ENCODE peak calls at places on chromosomes 11 and 22, in eight cellular contexts. M is astrocyte, K is HCT116, V is DND-41, R is PC-3, I is neural progenitor cell, Z is IMR-90, T is GM23248. A is an unnamed sample.

GRCh38 chr11:8374716-8375115 is 111.0 kb upstream of the LMO1 start:
- DNase-seq in M (no peak), K (no peak), V (no peak), R (no peak), I (no peak), Z (no peak), T (no peak), A (no peak)

GRCh38 chr11:72239849-72240460 is 4.0 kb downstream of the PHOX2A start:
- DNase-seq in M (no peak), K (no peak), V (no peak), R (peak), I (peak), Z (no peak), T (peak), A (no peak)

GRCh38 chr22:49934891-49935557 is 16.6 kb downstream of the CRELD2 start:
- DNase-seq in M (no peak), K (no peak), V (peak), R (no peak), I (peak), Z (peak), T (peak), A (peak)

GRCh38 chr11:94400839-94401772 is at the start of gene GPR83:
- DNase-seq in M (peak), K (no peak), V (no peak), R (no peak), I (peak), Z (peak), T (peak), A (no peak)

GRCh38 chr11:123300874-123301695 is 106.0 kb upstream of the CLMP start:
- DNase-seq in M (peak), K (peak), V (no peak), R (peak), I (no peak), Z (peak), T (peak), A (no peak)

GRCh38 chr11:116180806-116181600 is 591.8 kb downstream of the BUD13 start:
- DNase-seq in M (no peak), K (no peak), V (no peak), R (no peak), I (no peak), Z (no peak), T (no peak), A (no peak)

GRCh38 chr11:18046116-18046777 is at the start of gene TPH1:
- DNase-seq in M (peak), K (no peak), V (no peak), R (no peak), I (peak), Z (peak), T (peak), A (no peak)

GRCh38 chr22:24563246-24563645 is 7.4 kb downstream of the SNRPD3 start:
- DNase-seq in M (no peak), K (no peak), V (no peak), R (no peak), I (no peak), Z (no peak), T (no peak), A (no peak)

GRCh38 chr11:105032495-105032894 is 2.4 kb downstream of the CASP1 start:
- DNase-seq in M (no peak), K (no peak), V (no peak), R (no peak), I (no peak), Z (no peak), T (no peak), A (no peak)

GRCh38 chr11:28837599-28837998 is 729.4 kb downstream of the METTL15 start:
- DNase-seq in M (no peak), K (no peak), V (no peak), R (no peak), I (no peak), Z (no peak), T (no peak), A (no peak)

GRCh38 chr11:48005133-48005532 is 24.8 kb downstream of the PTPRJ start:
- DNase-seq in M (no peak), K (no peak), V (no peak), R (no peak), I (no peak), Z (no peak), T (peak), A (no peak)

GRCh38 chr22:48702573-48703264 is 1125.0 kb downstream of the BRD1 start:
- DNase-seq in M (no peak), K (no peak), V (no peak), R (no peak), I (peak), Z (no peak), T (no peak), A (no peak)

GRCh38 chr11:35223429-35223828 is 84.5 kb downstream of the CD44 start:
- DNase-seq in M (peak), K (no peak), V (no peak), R (no peak), I (peak), Z (peak), T (peak), A (no peak)

GRCh38 chr11:32426819-32427615 is 8.3 kb downstream of the WT1 start:
- DNase-seq in M (no peak), K (no peak), V (no peak), R (no peak), I (peak), Z (no peak), T (no peak), A (no peak)

GRCh38 chr11:43925932-43926505 is 16.4 kb upstream of the C11orf96 start:
- DNase-seq in M (no peak), K (no peak), V (no peak), R (no peak), I (no peak), Z (no peak), T (no peak), A (no peak)

GRCh38 chr11:118277312-118277711 is 13.2 kb upstream of the MPZL2 start:
- DNase-seq in M (peak), K (peak), V (no peak), R (peak), I (no peak), Z (peak), T (peak), A (no peak)

GRCh38 chr11:62546244-62546936 is at the start of gene AHNAK:
- DNase-seq in M (peak), K (no peak), V (no peak), R (peak), I (peak), Z (peak), T (peak), A (no peak)
- H2AFZ ChIP-seq in M (peak), K (no peak), V (no peak), R (peak), I (peak), Z (peak), T (peak), A (no peak)

DNA sequence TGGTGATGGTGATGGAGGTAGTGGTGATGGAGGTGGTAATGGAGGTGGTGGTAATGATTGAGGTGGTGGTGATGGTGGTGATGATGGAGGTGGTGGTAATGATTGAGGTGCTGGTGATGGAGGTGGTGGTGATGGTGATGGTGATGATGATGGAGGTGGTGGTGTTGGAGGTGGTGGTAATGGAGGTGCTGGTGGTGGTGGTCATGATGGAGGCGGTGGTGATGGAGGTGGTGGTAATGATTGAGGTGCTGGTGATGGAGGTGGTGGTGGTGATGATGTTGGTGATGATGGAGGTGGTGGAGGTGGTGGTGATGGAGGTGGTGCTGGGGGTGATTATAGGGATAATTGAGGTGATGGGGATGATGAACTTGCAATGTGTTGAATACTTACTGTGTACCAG is 79.9 kb downstream of the MPPED1 start:
- DNase-seq in M (no peak), K (no peak), V (no peak), R (no peak), I (no peak), Z (no peak), T (no peak), A (no peak)
- H3K9ac ChIP-seq in M (no peak), K (no peak), V (no peak), R (no peak), I (no peak), Z (no peak), T (no peak), A (no peak)

GRCh38 chr11:66369073-66369894 is 2.3 kb downstream of the SLC29A2 start:
- DNase-seq in M (no peak), K (no peak), V (no peak), R (no peak), I (no peak), Z (no peak), T (no peak), A (no peak)
- H3K27ac ChIP-seq in M (no peak), K (peak), V (no peak), R (no peak), I (no peak), Z (no peak), T (no peak), A (no peak)

GRCh38 chr11:65586676-65587075 is 8.9 kb downstream of the KCNK7 start:
- DNase-seq in M (no peak), K (no peak), V (no peak), R (no peak), I (peak), Z (no peak), T (no peak), A (no peak)

GRCh38 chr11:65585396-65586246 is 9.8 kb downstream of the EHBP1L1 start:
- DNase-seq in M (no peak), K (no peak), V (no peak), R (no peak), I (no peak), Z (no peak), T (no peak), A (no peak)

GRCh38 chr11:65584723-65585171 is 8.9 kb downstream of the EHBP1L1 start:
- DNase-seq in M (no peak), K (no peak), V (no peak), R (no peak), I (peak), Z (no peak), T (no peak), A (no peak)

GRCh38 chr11:65584102-65584501 is 8.2 kb downstream of the EHBP1L1 start:
- DNase-seq in M (no peak), K (no peak), V (no peak), R (no peak), I (no peak), Z (no peak), T (no peak), A (no peak)

GRCh38 chr11:65586247-65586630 is 9.4 kb downstream of the KCNK7 start:
- DNase-seq in M (no peak), K (no peak), V (no peak), R (no peak), I (no peak), Z (no peak), T (no peak), A (no peak)
- H2AFZ ChIP-seq in M (no peak), K (no peak), V (no peak), R (no peak), I (no peak), Z (no peak), T (no peak), A (no peak)

GRCh38 chr22:46064966-46065666 is 85.2 kb upstream of the PPARA start:
- DNase-seq in M (peak), K (no peak), V (no peak), R (peak), I (no peak), Z (no peak), T (peak), A (no peak)

GRCh38 chr22:46067159-46068111 is 82.9 kb upstream of the PPARA start:
- DNase-seq in M (no peak), K (no peak), V (no peak), R (peak), I (no peak), Z (no peak), T (peak), A (no peak)

GRCh38 chr22:46066691-46067090 is 83.6 kb upstream of the PPARA start:
- DNase-seq in M (peak), K (no peak), V (no peak), R (peak), I (no peak), Z (no peak), T (peak), A (no peak)

GRCh38 chr22:46064236-46064965 is 85.9 kb upstream of the PPARA start:
- DNase-seq in M (peak), K (no peak), V (no peak), R (peak), I (no peak), Z (no peak), T (peak), A (no peak)

DNA sequence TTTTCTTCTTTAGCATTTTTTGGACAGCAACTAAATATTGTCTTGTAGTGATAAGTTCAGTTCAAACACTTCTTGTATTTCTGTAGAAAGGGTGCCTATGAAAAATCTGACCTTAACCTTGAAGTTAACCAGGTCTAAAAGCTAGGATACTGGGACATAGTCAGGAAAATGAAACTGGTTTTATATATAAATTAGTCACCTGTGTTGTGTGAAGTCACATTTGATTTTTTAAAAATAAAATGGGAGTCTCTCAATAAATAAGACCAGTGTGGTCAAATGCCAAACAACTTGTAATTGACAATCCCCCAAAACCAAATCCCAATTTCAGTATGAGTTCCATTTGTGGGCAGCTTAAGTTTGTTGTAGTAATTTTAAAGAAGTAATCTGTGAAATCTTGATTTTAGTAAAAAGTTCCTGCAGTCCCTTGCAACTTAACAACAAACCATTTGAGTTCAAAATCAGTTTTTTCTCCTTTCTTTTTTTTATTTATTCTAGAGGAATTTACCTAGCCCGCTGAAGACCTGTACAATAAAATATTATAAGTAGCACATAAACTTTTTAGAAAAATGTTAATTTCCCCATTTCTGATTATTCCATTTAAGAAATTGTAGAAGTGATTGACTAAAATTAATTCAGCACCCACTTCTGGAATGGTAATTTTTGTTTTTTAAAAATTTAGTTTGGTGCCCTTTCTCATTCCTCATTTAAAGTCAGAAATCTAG is 84.4 kb upstream of the PPARA start:
- DNase-seq in M (peak), K (no peak), V (no peak), R (peak), I (no peak), Z (no peak), T (peak), A (no peak)
- H3K9ac ChIP-seq in M (peak), K (peak), V (no peak), R (peak), I (no peak), Z (no peak), T (peak), A (no peak)

DNA sequence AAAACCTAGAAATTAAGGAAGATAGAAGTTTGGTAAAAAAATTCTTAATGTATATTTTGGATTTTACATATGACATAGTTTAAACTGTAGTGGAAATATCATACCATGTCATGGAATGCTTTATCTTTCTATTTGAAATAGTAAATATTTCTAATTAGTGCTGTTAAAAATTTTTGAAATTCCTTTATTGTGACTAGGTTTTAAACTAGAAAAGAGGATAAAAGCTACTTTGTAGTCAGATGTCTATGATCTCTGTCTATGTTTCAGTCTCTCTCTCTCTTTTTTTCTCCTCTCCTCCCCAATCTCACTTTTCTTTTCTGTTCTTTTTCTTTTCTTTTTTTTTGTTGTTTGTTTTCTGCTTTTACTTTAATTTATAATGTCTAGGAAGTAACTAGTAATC is 226.2 kb downstream of the TMEM135 start:
- DNase-seq in M (no peak), K (no peak), V (no peak), R (peak), I (no peak), Z (peak), T (peak), A (no peak)
- H3K27ac ChIP-seq in M (no peak), K (no peak), V (no peak), R (no peak), I (no peak), Z (no peak), T (peak), A (peak)